ENCODE peak calls at places on chromosome 9, in eight cellular contexts. S is putamen; P is fibroblast of lung; Y is AG08395; H is SW480; F is stimulated activated CD4-positive, alpha-beta T cell treated with anti-CD3 and anti-CD28 coated beads, Interleukin-1b, Interleukin-23, amount 100 ng/mL, for 24 hours; K is upper lobe of right lung; B is M059J. X is an unnamed sample.

GRCh38 chr9:70491798-70492736 is 77.6 kb upstream of the KLF9 start:
- DNase-seq in K (no peak), S (no peak), H (no peak), P (no peak), Y (no peak), B (peak), F (no peak), X (no peak)

GRCh38 chr9:113919422-113919821 is 43.3 kb downstream of the ZNF618 start:
- DNase-seq in H (no peak), F (no peak), K (no peak), S (no peak), B (no peak), Y (no peak), P (no peak), X (no peak)

GRCh38 chr9:127796899-127797370 is 5.7 kb upstream of the FPGS start:
- DNase-seq in Y (no peak), F (no peak), K (no peak), S (no peak), H (peak), B (peak), P (no peak), X (no peak)

GRCh38 chr9:4494337-4494736 is 4.1 kb downstream of the SLC1A1 start:
- DNase-seq in F (no peak), K (no peak), Y (no peak), S (no peak), P (no peak), B (peak), H (no peak), X (no peak)

GRCh38 chr9:68904454-68904853 is 109.5 kb downstream of the PRKACG start:
- DNase-seq in B (no peak), K (no peak), Y (no peak), F (no peak), S (no peak), H (no peak), P (no peak), X (no peak)

GRCh38 chr9:107487521-107488399 is 1.8 kb downstream of the KLF4 start:
- DNase-seq in H (no peak), Y (peak), S (no peak), B (no peak), P (peak), F (no peak), K (peak), X (no peak)

GRCh38 chr9:33798545-33798944 is 3.2 kb downstream of the PRSS3 start:
- DNase-seq in S (no peak), P (no peak), H (no peak), F (no peak), Y (no peak), B (no peak), K (no peak), X (no peak)

GRCh38 chr9:113544001-113544340 is 80.4 kb downstream of the RGS3 start:
- DNase-seq in F (no peak), B (no peak), P (no peak), H (no peak), Y (no peak), S (peak), K (no peak), X (peak)

GRCh38 chr9:89892053-89892419 is 287.2 kb downstream of the GADD45G start:
- DNase-seq in H (no peak), S (peak), F (no peak), P (peak), B (no peak), K (no peak), Y (no peak), X (no peak)

GRCh38 chr9:89022902-89023301 is 31.6 kb downstream of the S1PR3 start:
- DNase-seq in B (peak), Y (peak), H (no peak), S (no peak), K (no peak), F (no peak), P (peak), X (no peak)

GRCh38 chr9:88777498-88778312 is 213.6 kb upstream of the S1PR3 start:
- DNase-seq in F (no peak), P (peak), H (no peak), S (peak), K (no peak), Y (no peak), B (peak), X (no peak)

X was measured in head of caudate nucleus.